ENCODE peak calls at places on chromosome 12, in six cellular contexts. W is SIG-M5, X is HS-27A, B is GM12878, G is lower leg skin, R is left ventricle myocardium inferior. A is an unnamed sample.

GRCh38 chr12:4037747-4038312 is 164.6 kb upstream of the PARP11 start:
- DNase-seq in G (peak; percentile 27), B (no peak), R (no peak), W (no peak), X (peak; percentile 17), A (peak; percentile 29)

GRCh38 chr12:13208533-13209278 is 12.2 kb downstream of the EMP1 start:
- DNase-seq in B (no peak), X (no peak), G (no peak), R (no peak), W (no peak), A (peak; percentile 0)

GRCh38 chr12:125882141-125882540 is 816.9 kb downstream of the AACS start:
- DNase-seq in X (no peak), W (no peak), R (no peak), G (no peak), B (no peak), A (no peak)

GRCh38 chr12:117313906-117314305 is 47.5 kb downstream of the NOS1 start:
- DNase-seq in G (no peak), W (peak; percentile 10), B (no peak), R (no peak), X (no peak), A (no peak)

GRCh38 chr12:91926810-91927209 is 218.8 kb downstream of the BTG1 start:
- DNase-seq in B (no peak), W (no peak), R (no peak), G (no peak), X (no peak), A (peak; percentile 94)

GRCh38 chr12:51923506-51924365 is 16.4 kb downstream of the ACVRL1 start:
- DNase-seq in X (no peak), G (peak; percentile 49), W (no peak), B (no peak), R (peak; percentile 76), A (peak; percentile 70)

GRCh38 chr12:75602111-75602510 is 90.7 kb upstream of the KRR1 start:
- DNase-seq in X (no peak), W (no peak), R (no peak), B (no peak), G (no peak), A (peak; percentile 81)

GRCh38 chr12:116150452-116150851 is 127.0 kb downstream of the MED13L start:
- DNase-seq in B (no peak), X (no peak), R (no peak), W (no peak), G (no peak), A (no peak)

GRCh38 chr12:13478650-13479181 is 282.2 kb downstream of the EMP1 start:
- DNase-seq in X (no peak), B (no peak), R (no peak), W (no peak), G (no peak), A (no peak)

GRCh38 chr12:75444444-75445136 is 36.0 kb upstream of the GLIPR1 start:
- DNase-seq in W (no peak), G (no peak), R (no peak), B (no peak), X (no peak), A (no peak)

GRCh38 chr12:49428652-49429549 is 61.6 kb downstream of the SPATS2 start:
- DNase-seq in W (peak; percentile 24), G (no peak), B (peak; percentile 60), R (no peak), X (no peak), A (peak; percentile 84)

GRCh38 chr12:123085730-123086487 is 65.0 kb downstream of the PITPNM2 start:
- DNase-seq in B (no peak), X (peak; percentile 35), R (peak; percentile 62), G (no peak), W (no peak), A (peak; percentile 90)

GRCh38 chr12:80648866-80649265 is 58.6 kb upstream of the MYF6 start:
- DNase-seq in R (no peak), W (no peak), G (no peak), X (peak; percentile 62), B (no peak), A (peak; percentile 45)

GRCh38 chr12:32120419-32120818 is 13.8 kb downstream of the BICD1 start:
- DNase-seq in W (no peak), R (no peak), G (no peak), X (no peak), B (no peak), A (no peak)

GRCh38 chr12:124509676-124510300 is 57.6 kb downstream of the NCOR2 start:
- DNase-seq in G (peak; percentile 59), W (no peak), X (no peak), R (peak; percentile 79), B (no peak), A (peak; percentile 55)

GRCh38 chr12:53044052-53044581 is 5.7 kb upstream of the TNS2 start:
- DNase-seq in G (no peak), X (no peak), W (no peak), R (peak; percentile 48), B (no peak), A (peak; percentile 47)

GRCh38 chr12:105343836-105344235 is 13.3 kb downstream of the C12orf75 start:
- DNase-seq in R (no peak), W (no peak), B (no peak), X (no peak), G (no peak), A (peak; percentile 98)

GRCh38 chr12:52321433-52321832 is 235 bp upstream of the KRT83 start:
- DNase-seq in X (no peak), R (no peak), W (no peak), G (no peak), B (no peak), A (no peak)

GRCh38 chr12:98084950-98085349 is 430.4 kb upstream of the TMPO start:
- DNase-seq in W (no peak), B (no peak), X (no peak), G (no peak), R (no peak), A (peak; percentile 19)

GRCh38 chr12:56362130-56363059 is at the start of gene APOF:
- DNase-seq in W (no peak), B (no peak), G (no peak), X (no peak), R (no peak), A (peak; percentile 15)

GRCh38 chr12:98352218-98352811 is 163.1 kb upstream of the TMPO start:
- DNase-seq in X (peak; percentile 83), R (no peak), B (no peak), W (no peak), G (no peak), A (peak; percentile 72)

GRCh38 chr12:30779178-30779577 is 24.4 kb upstream of the CAPRIN2 start:
- DNase-seq in X (no peak), R (no peak), B (no peak), W (no peak), G (no peak), A (no peak)

GRCh38 chr12:51419473-51420228 is 5.0 kb upstream of the SLC4A8 start:
- DNase-seq in X (no peak), R (no peak), G (no peak), B (no peak), W (no peak), A (peak; percentile 95)

GRCh38 chr12:24201258-24201970 is 251.9 kb upstream of the SOX5 start:
- DNase-seq in G (no peak), R (no peak), W (no peak), B (peak; percentile 32), X (no peak), A (peak; percentile 48)

GRCh38 chr12:70543444-70543843 is 93.8 kb downstream of the PTPRB start:
- DNase-seq in X (peak; percentile 86), W (no peak), B (no peak), G (no peak), R (no peak), A (no peak)

GRCh38 chr12:72330291-72330690 is 58.1 kb downstream of the TRHDE start:
- DNase-seq in W (no peak), G (no peak), R (no peak), B (no peak), X (no peak), A (peak; percentile 59)

GRCh38 chr12:127731657-127732056 is 535.3 kb upstream of the TMEM132C start:
- DNase-seq in B (no peak), R (no peak), X (no peak), W (no peak), G (no peak), A (no peak)

GRCh38 chr12:121240484-121241202 is 30.7 kb downstream of the P2RX4 start:
- DNase-seq in X (no peak), W (peak; percentile 52), B (no peak), G (peak; percentile 43), R (peak; percentile 79), A (no peak)